ENCODE peak calls at places on chromosomes 16 and 17, in ten cellular contexts. One of them, this sample, is unnamed.

GRCh38 chr16:88938119-88938932 is 38.7 kb downstream of the CBFA2T3 start:
- DNase-seq in NB4: no peak
- DNase-seq in ovary: no peak
- DNase-seq in A549: no peak
- DNase-seq in heart left ventricle: no peak
- DNase-seq in breast epithelium: no peak
- DNase-seq in stomach: no peak
- DNase-seq in uterus: no peak
- DNase-seq in gastrocnemius medialis: no peak
- DNase-seq in HCT116: no peak
- DNase-seq in this sample: no peak

GRCh38 chr16:84699712-84700517 is at the start of gene USP10:
- DNase-seq in HCT116: peak; percentile 37
- DNase-seq in ovary: peak; percentile 88
- DNase-seq in NB4: peak; percentile 84
- DNase-seq in stomach: peak; percentile 86
- DNase-seq in gastrocnemius medialis: peak; percentile 71
- DNase-seq in heart left ventricle: peak; percentile 85
- DNase-seq in breast epithelium: peak; percentile 70
- DNase-seq in uterus: peak; percentile 78
- DNase-seq in A549: peak; percentile 81
- DNase-seq in this sample: peak; percentile 93

GRCh38 chr16:14658063-14658462 is 25.3 kb downstream of the BFAR start:
- DNase-seq in heart left ventricle: no peak
- DNase-seq in gastrocnemius medialis: no peak
- DNase-seq in A549: no peak
- DNase-seq in HCT116: no peak
- DNase-seq in breast epithelium: no peak
- DNase-seq in ovary: no peak
- DNase-seq in stomach: no peak
- DNase-seq in NB4: peak; percentile 47
- DNase-seq in uterus: no peak
- DNase-seq in this sample: no peak

GRCh38 chr17:40121191-40121885 is 433 bp upstream of the MSL1 start:
- DNase-seq in HCT116: no peak
- DNase-seq in gastrocnemius medialis: no peak
- DNase-seq in NB4: no peak
- DNase-seq in breast epithelium: no peak
- DNase-seq in heart left ventricle: peak; percentile 56
- DNase-seq in uterus: peak; percentile 71
- DNase-seq in A549: peak; percentile 61
- DNase-seq in stomach: no peak
- DNase-seq in ovary: peak; percentile 81
- DNase-seq in this sample: no peak

GRCh38 chr17:19569785-19570496 is 36.3 kb downstream of the SLC47A1 start:
- DNase-seq in gastrocnemius medialis: peak; percentile 68
- DNase-seq in ovary: no peak
- DNase-seq in HCT116: no peak
- DNase-seq in stomach: no peak
- DNase-seq in uterus: no peak
- DNase-seq in heart left ventricle: no peak
- DNase-seq in A549: no peak
- DNase-seq in NB4: peak; percentile 71
- DNase-seq in breast epithelium: no peak
- DNase-seq in this sample: no peak

GRCh38 chr17:80941743-80942211 is 49.9 kb upstream of the CHMP6 start:
- DNase-seq in ovary: peak; percentile 82
- DNase-seq in breast epithelium: no peak
- DNase-seq in gastrocnemius medialis: no peak
- DNase-seq in A549: no peak
- DNase-seq in stomach: no peak
- DNase-seq in HCT116: no peak
- DNase-seq in NB4: no peak
- DNase-seq in uterus: peak; percentile 74
- DNase-seq in heart left ventricle: no peak
- DNase-seq in this sample: no peak

GRCh38 chr17:47197821-47198220 is 8.7 kb upstream of the CDC27 start:
- DNase-seq in stomach: no peak
- DNase-seq in ovary: no peak
- DNase-seq in HCT116: no peak
- DNase-seq in gastrocnemius medialis: no peak
- DNase-seq in heart left ventricle: no peak
- DNase-seq in NB4: no peak
- DNase-seq in uterus: no peak
- DNase-seq in breast epithelium: no peak
- DNase-seq in A549: no peak
- DNase-seq in this sample: no peak

GRCh38 chr16:59249049-59249448 is 514.9 kb upstream of the GOT2 start:
- DNase-seq in stomach: no peak
- DNase-seq in uterus: no peak
- DNase-seq in gastrocnemius medialis: no peak
- DNase-seq in A549: peak; percentile 22
- DNase-seq in NB4: no peak
- DNase-seq in HCT116: no peak
- DNase-seq in breast epithelium: no peak
- DNase-seq in ovary: no peak
- DNase-seq in heart left ventricle: no peak
- DNase-seq in this sample: no peak

GRCh38 chr17:72123496-72123963 is 2.7 kb downstream of the SOX9 start:
- DNase-seq in A549: no peak
- DNase-seq in uterus: no peak
- DNase-seq in NB4: no peak
- DNase-seq in stomach: peak; percentile 37
- DNase-seq in heart left ventricle: no peak
- DNase-seq in breast epithelium: no peak
- DNase-seq in gastrocnemius medialis: no peak
- DNase-seq in HCT116: no peak
- DNase-seq in ovary: no peak
- DNase-seq in this sample: no peak

GRCh38 chr17:72122336-72122667 is 1.5 kb downstream of the SOX9 start:
- DNase-seq in heart left ventricle: no peak
- DNase-seq in breast epithelium: no peak
- DNase-seq in ovary: no peak
- DNase-seq in HCT116: no peak
- DNase-seq in A549: no peak
- DNase-seq in uterus: no peak
- DNase-seq in gastrocnemius medialis: no peak
- DNase-seq in NB4: no peak
- DNase-seq in stomach: no peak
- DNase-seq in this sample: no peak

GRCh38 chr17:72123964-72124791 is 3.4 kb downstream of the SOX9 start:
- DNase-seq in HCT116: no peak
- DNase-seq in stomach: no peak
- DNase-seq in gastrocnemius medialis: no peak
- DNase-seq in uterus: no peak
- DNase-seq in ovary: no peak
- DNase-seq in A549: no peak
- DNase-seq in heart left ventricle: no peak
- DNase-seq in breast epithelium: no peak
- DNase-seq in NB4: no peak
- DNase-seq in this sample: no peak

GRCh38 chr17:72122002-72122310 is 1.1 kb downstream of the SOX9 start:
- DNase-seq in breast epithelium: no peak
- DNase-seq in NB4: no peak
- DNase-seq in ovary: no peak
- DNase-seq in stomach: no peak
- DNase-seq in uterus: no peak
- DNase-seq in HCT116: no peak
- DNase-seq in heart left ventricle: no peak
- DNase-seq in gastrocnemius medialis: no peak
- DNase-seq in A549: no peak
- DNase-seq in this sample: peak; percentile 84

GRCh38 chr17:72122668-72123495 is 2.1 kb downstream of the SOX9 start:
- DNase-seq in heart left ventricle: no peak
- DNase-seq in NB4: no peak
- DNase-seq in ovary: no peak
- DNase-seq in breast epithelium: no peak
- DNase-seq in gastrocnemius medialis: no peak
- DNase-seq in HCT116: no peak
- DNase-seq in uterus: no peak
- DNase-seq in A549: no peak
- DNase-seq in stomach: peak; percentile 50
- DNase-seq in this sample: peak; percentile 87
- TF ChIP-seq POLR2A in heart left ventricle: no peak
- TF ChIP-seq POLR2A in NB4: no peak
- TF ChIP-seq POLR2A in ovary: no peak
- TF ChIP-seq POLR2A in breast epithelium: no peak
- TF ChIP-seq POLR2A in gastrocnemius medialis: no peak
- TF ChIP-seq POLR2A in HCT116: no peak
- TF ChIP-seq POLR2A in uterus: no peak
- TF ChIP-seq POLR2A in A549: no peak
- TF ChIP-seq POLR2A in stomach: no peak
- TF ChIP-seq POLR2A in this sample: no peak

GRCh38 chr17:4946312-4946976 is 1.9 kb downstream of the PFN1 start:
- DNase-seq in A549: no peak
- DNase-seq in breast epithelium: no peak
- DNase-seq in heart left ventricle: no peak
- DNase-seq in gastrocnemius medialis: no peak
- DNase-seq in uterus: no peak
- DNase-seq in HCT116: no peak
- DNase-seq in stomach: no peak
- DNase-seq in ovary: no peak
- DNase-seq in NB4: peak; percentile 21
- DNase-seq in this sample: no peak
- H3K4me3 ChIP-seq in A549: peak overlapping the region; percentile 98
- H3K4me3 ChIP-seq in breast epithelium: peak overlapping the region; percentile 98
- H3K4me3 ChIP-seq in heart left ventricle: peak overlapping the region; percentile 95
- H3K4me3 ChIP-seq in gastrocnemius medialis: peak overlapping the region; percentile 97
- H3K4me3 ChIP-seq in uterus: peak overlapping the region; percentile 97
- H3K4me3 ChIP-seq in HCT116: peak overlapping the region; percentile 96
- H3K4me3 ChIP-seq in stomach: peak overlapping the region; percentile 82
- H3K4me3 ChIP-seq in ovary: peak overlapping the region; percentile 100
- H3K4me3 ChIP-seq in NB4: peak overlapping the region; percentile 95
- H3K4me3 ChIP-seq in this sample: no peak overlapping the region

GRCh38 chr16:86355538-86355937 is 154.8 kb upstream of the FOXF1 start:
- DNase-seq in gastrocnemius medialis: no peak
- DNase-seq in heart left ventricle: no peak
- DNase-seq in breast epithelium: no peak
- DNase-seq in A549: no peak
- DNase-seq in uterus: no peak
- DNase-seq in ovary: no peak
- DNase-seq in NB4: no peak
- DNase-seq in HCT116: peak; percentile 92
- DNase-seq in stomach: no peak
- DNase-seq in this sample: no peak

GRCh38 chr16:86355951-86356350 is 154.4 kb upstream of the FOXF1 start:
- DNase-seq in heart left ventricle: no peak
- DNase-seq in A549: no peak
- DNase-seq in HCT116: peak; percentile 74
- DNase-seq in gastrocnemius medialis: no peak
- DNase-seq in ovary: no peak
- DNase-seq in breast epithelium: no peak
- DNase-seq in stomach: no peak
- DNase-seq in uterus: no peak
- DNase-seq in NB4: no peak
- DNase-seq in this sample: no peak

GRCh38 chr16:86354641-86355040 is 155.7 kb upstream of the FOXF1 start:
- DNase-seq in uterus: no peak
- DNase-seq in ovary: no peak
- DNase-seq in A549: no peak
- DNase-seq in HCT116: no peak
- DNase-seq in NB4: no peak
- DNase-seq in breast epithelium: no peak
- DNase-seq in stomach: no peak
- DNase-seq in heart left ventricle: no peak
- DNase-seq in gastrocnemius medialis: no peak
- DNase-seq in this sample: no peak

GRCh38 chr16:86353934-86354333 is 156.4 kb upstream of the FOXF1 start:
- DNase-seq in NB4: no peak
- DNase-seq in heart left ventricle: no peak
- DNase-seq in uterus: no peak
- DNase-seq in HCT116: no peak
- DNase-seq in ovary: no peak
- DNase-seq in breast epithelium: no peak
- DNase-seq in gastrocnemius medialis: no peak
- DNase-seq in stomach: no peak
- DNase-seq in A549: no peak
- DNase-seq in this sample: no peak

GRCh38 chr16:86355114-86355513 is 155.2 kb upstream of the FOXF1 start:
- DNase-seq in HCT116: no peak
- DNase-seq in heart left ventricle: no peak
- DNase-seq in ovary: no peak
- DNase-seq in uterus: no peak
- DNase-seq in NB4: no peak
- DNase-seq in A549: no peak
- DNase-seq in stomach: no peak
- DNase-seq in breast epithelium: no peak
- DNase-seq in gastrocnemius medialis: no peak
- DNase-seq in this sample: no peak
- TF ChIP-seq CTCF in HCT116: no peak
- TF ChIP-seq CTCF in heart left ventricle: no peak
- TF ChIP-seq CTCF in ovary: no peak
- TF ChIP-seq CTCF in uterus: no peak
- TF ChIP-seq CTCF in NB4: no peak
- TF ChIP-seq CTCF in A549: no peak
- TF ChIP-seq CTCF in stomach: no peak
- TF ChIP-seq CTCF in breast epithelium: no peak
- TF ChIP-seq CTCF in gastrocnemius medialis: no peak
- TF ChIP-seq CTCF in this sample: no peak

GRCh38 chr17:35088647-35088910 is 25.1 kb upstream of the RFFL start:
- DNase-seq in stomach: peak; percentile 44
- DNase-seq in HCT116: peak; percentile 42
- DNase-seq in breast epithelium: peak; percentile 24
- DNase-seq in heart left ventricle: peak; percentile 46
- DNase-seq in uterus: no peak
- DNase-seq in gastrocnemius medialis: no peak
- DNase-seq in A549: peak; percentile 64
- DNase-seq in NB4: no peak
- DNase-seq in ovary: no peak
- DNase-seq in this sample: peak; percentile 91

GRCh38 chr17:35087731-35088646 is 24.5 kb upstream of the RFFL start:
- DNase-seq in NB4: peak; percentile 77
- DNase-seq in heart left ventricle: peak; percentile 45
- DNase-seq in A549: peak; percentile 75
- DNase-seq in HCT116: no peak
- DNase-seq in ovary: peak; percentile 61
- DNase-seq in breast epithelium: no peak
- DNase-seq in uterus: peak; percentile 42
- DNase-seq in stomach: peak; percentile 58
- DNase-seq in gastrocnemius medialis: peak; percentile 25
- DNase-seq in this sample: no peak

GRCh38 chr17:35086931-35087573 is 23.5 kb upstream of the RFFL start:
- DNase-seq in HCT116: no peak
- DNase-seq in NB4: peak; percentile 51
- DNase-seq in A549: peak; percentile 75
- DNase-seq in heart left ventricle: no peak
- DNase-seq in gastrocnemius medialis: no peak
- DNase-seq in stomach: no peak
- DNase-seq in ovary: no peak
- DNase-seq in breast epithelium: no peak
- DNase-seq in uterus: no peak
- DNase-seq in this sample: no peak

GRCh38 chr17:35089846-35090193 is 26.3 kb upstream of the RFFL start:
- DNase-seq in heart left ventricle: no peak
- DNase-seq in NB4: peak; percentile 71
- DNase-seq in HCT116: no peak
- DNase-seq in breast epithelium: no peak
- DNase-seq in gastrocnemius medialis: no peak
- DNase-seq in stomach: no peak
- DNase-seq in ovary: no peak
- DNase-seq in A549: peak; percentile 74
- DNase-seq in uterus: no peak
- DNase-seq in this sample: peak; percentile 88

DNA sequence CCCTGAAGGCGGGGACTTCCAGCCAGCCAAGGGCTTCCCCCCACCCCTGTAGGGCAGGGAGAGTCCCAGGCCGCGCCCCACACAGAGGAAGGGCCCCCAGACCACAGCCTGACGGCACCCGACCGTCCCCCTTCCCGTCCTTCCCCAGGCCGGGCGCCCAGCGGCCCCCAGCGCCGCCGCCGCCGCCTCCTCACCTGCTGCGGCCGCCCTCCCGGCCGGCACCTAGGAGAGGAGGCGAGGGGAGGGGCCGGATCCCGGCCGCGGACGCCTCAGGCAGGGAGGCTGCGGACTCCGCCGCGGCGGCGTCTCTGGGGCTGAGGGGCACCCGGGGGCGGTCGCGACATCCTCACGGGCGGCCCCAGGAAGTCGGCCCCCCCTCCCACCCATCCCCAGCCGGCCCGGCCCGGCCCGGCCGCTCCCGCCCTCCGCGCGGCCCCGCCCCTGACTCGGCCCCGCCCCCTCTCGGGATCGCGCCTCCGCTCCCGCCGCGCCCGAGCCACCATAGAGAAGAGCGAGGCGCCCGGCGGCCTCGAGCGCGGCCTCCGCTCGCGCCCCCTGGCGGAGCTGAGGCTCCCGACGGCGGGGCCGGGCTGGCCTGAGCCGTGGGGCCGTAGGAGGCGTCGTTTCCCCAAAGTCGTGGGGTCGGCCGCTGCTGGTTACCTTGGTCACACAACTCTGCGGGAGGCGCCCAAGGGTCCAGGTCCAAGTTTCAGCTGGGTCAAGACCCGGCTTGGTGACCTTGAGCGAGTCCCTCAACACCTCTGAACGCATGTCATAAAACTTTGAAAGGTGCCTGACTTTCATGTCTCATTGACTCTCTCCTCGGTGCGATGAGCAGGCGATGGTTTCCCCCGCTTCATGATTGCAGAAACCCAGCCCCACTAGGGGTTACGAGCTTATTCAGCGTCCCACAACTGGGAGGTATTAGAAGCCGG is 25.7 kb upstream of the RFFL start:
- DNase-seq in uterus: peak; percentile 89
- DNase-seq in A549: peak; percentile 86
- DNase-seq in NB4: peak; percentile 90
- DNase-seq in heart left ventricle: peak; percentile 91
- DNase-seq in stomach: peak; percentile 94
- DNase-seq in ovary: peak; percentile 93
- DNase-seq in gastrocnemius medialis: peak; percentile 79
- DNase-seq in HCT116: peak; percentile 57
- DNase-seq in breast epithelium: peak; percentile 81
- DNase-seq in this sample: peak; percentile 97
- TF ChIP-seq POLR2A in uterus: peak; percentile 33
- TF ChIP-seq POLR2A in A549: no peak
- TF ChIP-seq POLR2A in NB4: peak; percentile 16
- TF ChIP-seq POLR2A in heart left ventricle: peak; percentile 53
- TF ChIP-seq POLR2A in stomach: no peak
- TF ChIP-seq POLR2A in ovary: peak; percentile 36
- TF ChIP-seq POLR2A in gastrocnemius medialis: peak; percentile 36
- TF ChIP-seq POLR2A in HCT116: no peak
- TF ChIP-seq POLR2A in breast epithelium: no peak
- TF ChIP-seq POLR2A in this sample: no peak

This sample was measured in lower leg skin.